ENCODE peak calls at places on chromosome X, in six cellular contexts. D is immature natural killer cell, A is GM04503, E is HEK293T, L is GM19239, W is AG04450. F is an unnamed sample.
A peak's percentile ranks its signal among the peaks of the same experiment; 100 is the strongest.

GRCh38 chrX:9312922-9313867 is 151.7 kb upstream of the TBL1X start:
- DNase-seq in W (no peak), D (peak; percentile 60), E (peak; percentile 66), L (peak; percentile 19), A (no peak), F (peak; percentile 17)

GRCh38 chrX:121579016-121579760 is 531.8 kb downstream of the GLUD2 start:
- DNase-seq in W (no peak), E (peak; percentile 16), L (no peak), D (no peak), A (no peak), F (no peak)

GRCh38 chrX:119899125-119899524 is 3.4 kb downstream of the AKAP14 start:
- DNase-seq in L (no peak), D (no peak), A (no peak), W (no peak), E (no peak), F (no peak)

GRCh38 chrX:110224926-110225617 is 92.8 kb downstream of the AMMECR1 start:
- DNase-seq in A (no peak), D (no peak), L (no peak), W (no peak), E (no peak), F (no peak)

GRCh38 chrX:9995855-9996339 is 28.7 kb downstream of the CLDN34 start:
- DNase-seq in W (peak; percentile 51), L (peak; percentile 50), E (peak; percentile 75), D (peak; percentile 72), A (no peak), F (peak; percentile 67)

GRCh38 chrX:41027388-41027787 is 57.9 kb upstream of the USP9X start:
- DNase-seq in E (no peak), L (no peak), A (peak; percentile 81), W (peak; percentile 38), D (no peak), F (no peak)

GRCh38 chrX:69603566-69604194 is 12.2 kb upstream of the EDA start:
- DNase-seq in A (no peak), W (no peak), D (no peak), L (no peak), E (no peak), F (no peak)

GRCh38 chrX:123481908-123482873 is 250.7 kb downstream of the THOC2 start:
- DNase-seq in A (no peak), L (no peak), D (no peak), E (no peak), W (no peak), F (no peak)

GRCh38 chrX:132257116-132257515 is 37.9 kb upstream of the RAP2C start:
- DNase-seq in A (no peak), E (no peak), L (no peak), D (no peak), W (peak; percentile 8), F (no peak)

GRCh38 chrX:41180194-41180902 is 95.1 kb downstream of the USP9X start:
- DNase-seq in D (peak; percentile 39), E (peak; percentile 63), L (no peak), A (peak; percentile 6), W (peak; percentile 10), F (peak; percentile 51)

F was measured in naive B cell.